ENCODE peak calls at places on chromosomes 11 and 22, in six cellular contexts. G, Z, L, N, O and F are unnamed samples.

GRCh38 chr11:76769645-76770586 is 13.2 kb upstream of the TSKU start:
- DNase-seq in G (peak), Z (no peak), L (no peak), N (peak), O (no peak), F (no peak)

GRCh38 chr11:45109400-45109799 is 37.0 kb upstream of the PRDM11 start:
- DNase-seq in G (no peak), Z (no peak), L (no peak), N (no peak), O (no peak), F (no peak)

GRCh38 chr22:45731041-45731797 is 59.6 kb downstream of the ATXN10 start:
- DNase-seq in G (peak), Z (no peak), L (no peak), N (no peak), O (peak), F (no peak)

GRCh38 chr22:47633111-47633510 is 870.7 kb downstream of the TBC1D22A start:
- DNase-seq in G (no peak), Z (no peak), L (no peak), N (no peak), O (no peak), F (no peak)

GRCh38 chr11:113715273-113715672 is 9.2 kb upstream of the TMPRSS5 start:
- DNase-seq in G (no peak), Z (no peak), L (no peak), N (no peak), O (no peak), F (no peak)

GRCh38 chr11:131823772-131824171 is 453.4 kb downstream of the NTM start:
- DNase-seq in G (no peak), Z (no peak), L (no peak), N (no peak), O (no peak), F (no peak)

GRCh38 chr11:127126956-127127355 is 126.4 kb upstream of the KIRREL3 start:
- DNase-seq in G (no peak), Z (no peak), L (no peak), N (no peak), O (peak), F (no peak)

GRCh38 chr22:32410459-32410858 is 1.6 kb downstream of the RTCB start:
- DNase-seq in G (no peak), Z (no peak), L (no peak), N (no peak), O (no peak), F (no peak)

GRCh38 chr22:25334091-25334490 is 114.7 kb downstream of the CRYBB2 start:
- DNase-seq in G (no peak), Z (no peak), L (peak), N (no peak), O (peak), F (peak)

GRCh38 chr11:86037743-86038142 is 31.1 kb downstream of the PICALM start:
- DNase-seq in G (no peak), Z (no peak), L (no peak), N (no peak), O (no peak), F (no peak)

GRCh38 chr22:42627981-42628380 is 12.4 kb downstream of the ATP5MGL start:
- DNase-seq in G (no peak), Z (no peak), L (no peak), N (no peak), O (no peak), F (no peak)

GRCh38 chr11:19080579-19080993 is 20.1 kb upstream of the MRGPRX2 start:
- DNase-seq in G (peak), Z (no peak), L (peak), N (no peak), O (no peak), F (peak)

GRCh38 chr11:93843906-93844305 is 6.5 kb downstream of the VSTM5 start:
- DNase-seq in G (peak), Z (no peak), L (no peak), N (no peak), O (no peak), F (no peak)

GRCh38 chr11:3085052-3085451 is 27.8 kb upstream of the CARS1 start:
- DNase-seq in G (no peak), Z (no peak), L (no peak), N (no peak), O (no peak), F (no peak)

GRCh38 chr11:3087821-3088800 is 30.9 kb upstream of the CARS1 start:
- DNase-seq in G (peak), Z (no peak), L (no peak), N (no peak), O (no peak), F (no peak)

GRCh38 chr11:3086114-3086513 is 28.9 kb upstream of the CARS1 start:
- DNase-seq in G (no peak), Z (no peak), L (no peak), N (no peak), O (no peak), F (no peak)

GRCh38 chr11:3087373-3087772 is 30.1 kb upstream of the CARS1 start:
- DNase-seq in G (no peak), Z (no peak), L (no peak), N (no peak), O (no peak), F (no peak)

GRCh38 chr11:3086671-3087150 is 29.5 kb upstream of the CARS1 start:
- DNase-seq in G (no peak), Z (no peak), L (no peak), N (no peak), O (no peak), F (no peak)
- TF ChIP-seq CTCF in G (no peak), Z (no peak), L (no peak), N (no peak), O (no peak), F (no peak)

GRCh38 chr22:30196867-30197336 is 49.7 kb downstream of the LIF start:
- DNase-seq in G (no peak), Z (no peak), L (no peak), N (no peak), O (peak), F (no peak)

GRCh38 chr22:30195245-30196140 is 51.1 kb downstream of the LIF start:
- DNase-seq in G (no peak), Z (no peak), L (no peak), N (peak), O (no peak), F (no peak)

GRCh38 chr22:30197389-30197788 is 49.2 kb downstream of the LIF start:
- DNase-seq in G (no peak), Z (no peak), L (no peak), N (no peak), O (no peak), F (no peak)

GRCh38 chr22:30196141-30196866 is 50.3 kb downstream of the LIF start:
- DNase-seq in G (peak), Z (peak), L (peak), N (peak), O (peak), F (no peak)

DNA sequence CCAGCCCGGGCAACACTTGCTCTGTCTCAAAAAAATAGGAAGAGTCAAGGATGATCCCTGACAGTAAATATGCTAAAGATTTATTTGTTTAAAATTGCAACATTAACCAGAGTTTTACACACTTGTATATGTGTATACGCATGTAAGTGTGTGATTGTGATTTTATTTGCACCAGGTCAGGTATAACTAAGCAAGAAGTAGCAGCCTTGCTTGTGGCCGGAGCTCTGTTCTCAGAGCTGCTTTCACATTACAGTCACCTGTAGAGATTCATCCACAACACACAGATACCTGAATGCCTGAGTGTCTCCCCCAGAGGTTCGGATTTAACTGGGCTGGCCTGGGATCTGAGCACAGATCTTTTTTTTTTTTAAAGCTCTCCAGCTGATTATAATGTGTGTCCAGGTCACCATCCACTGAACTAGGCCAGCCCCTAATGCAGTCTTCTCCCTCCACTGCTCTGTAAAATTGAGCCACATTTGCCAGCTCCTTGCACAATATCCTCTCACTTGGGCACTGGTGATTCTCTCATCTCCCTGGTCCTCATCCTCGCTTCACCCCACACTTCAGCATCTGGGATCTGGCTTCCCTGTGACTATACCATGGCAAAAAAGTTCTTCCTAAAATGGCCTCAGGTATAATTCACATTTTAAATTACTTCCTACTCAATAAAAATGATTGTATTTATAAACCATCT is 48.3 kb downstream of the LIF start:
- DNase-seq in G (no peak), Z (no peak), L (no peak), N (no peak), O (no peak), F (no peak)
- H3K27ac ChIP-seq in G (peak), Z (peak), L (no peak), N (no peak), O (no peak), F (no peak)

DNA sequence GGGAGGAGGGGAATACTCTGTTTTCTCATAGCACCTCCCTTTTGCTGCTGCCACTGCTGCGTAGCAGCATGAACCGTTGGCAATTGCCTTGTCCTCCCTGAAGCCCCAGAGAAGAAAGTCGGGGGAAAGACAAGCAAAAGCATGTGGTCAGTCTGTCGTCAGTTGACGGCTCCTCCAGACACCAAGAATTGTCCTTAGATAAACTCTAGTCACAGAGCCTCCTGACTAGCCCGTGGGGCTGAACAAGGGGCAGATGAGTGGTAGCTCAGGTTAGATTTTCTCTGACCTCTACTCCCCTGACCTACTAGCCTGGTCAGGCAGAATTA is 126.4 kb upstream of the HSD17B12 start:
- DNase-seq in G (no peak), Z (no peak), L (no peak), N (no peak), O (no peak), F (no peak)
- H3K4me3 ChIP-seq in G (no peak), Z (no peak), L (no peak), N (no peak), O (no peak), F (no peak)

GRCh38 chr11:27039873-27040272 is 742 bp upstream of the BBOX1 start:
- DNase-seq in G (no peak), Z (no peak), L (no peak), N (no peak), O (peak), F (no peak)
- TF ChIP-seq CTCF in G (no peak), Z (peak), L (no peak), N (no peak), O (peak), F (no peak)

GRCh38 chr11:35162795-35163194 is 23.8 kb downstream of the CD44 start:
- DNase-seq in G (no peak), Z (no peak), L (no peak), N (no peak), O (no peak), F (no peak)
- H3K27ac ChIP-seq in G (peak), Z (peak), L (no peak), N (peak), O (no peak), F (peak)

GRCh38 chr11:117180020-117180419 is 1.5 kb downstream of the SIDT2 start:
- DNase-seq in G (no peak), Z (no peak), L (no peak), N (no peak), O (no peak), F (no peak)
- H3K4me3 ChIP-seq in G (peak), Z (peak), L (peak), N (peak), O (peak), F (peak)

GRCh38 chr11:9916480-9916879 is 252.6 kb downstream of the SWAP70 start:
- DNase-seq in G (no peak), Z (no peak), L (no peak), N (no peak), O (no peak), F (no peak)
- TF ChIP-seq CTCF in G (no peak), Z (no peak), L (no peak), N (no peak), O (no peak), F (no peak)